ENCODE peak calls at places on chromosomes 6 and 20, in five cellular contexts. C is HCT116, A is colonic mucosa, T is breast epithelium, X is mucosa of descending colon. I is an unnamed sample.

GRCh38 chr20:53949319-53949839 is 121.0 kb downstream of the BCAS1 start:
- DNase-seq in C (no peak), A (no peak), T (no peak), X (peak; percentile 81), I (no peak)

GRCh38 chr6:53793318-53793975 is 1.4 kb upstream of the LRRC1 start:
- DNase-seq in C (peak; percentile 68), A (peak; percentile 79), T (peak; percentile 54), X (peak; percentile 65), I (peak; percentile 13)

GRCh38 chr20:8227293-8227692 is 95.2 kb downstream of the PLCB1 start:
- DNase-seq in C (no peak), A (no peak), T (no peak), X (no peak), I (no peak)

GRCh38 chr6:52116605-52116948 is 29.2 kb upstream of the PKHD1 start:
- DNase-seq in C (no peak), A (no peak), T (no peak), X (no peak), I (no peak)

GRCh38 chr20:10342152-10342551 is 91.9 kb downstream of the MKKS start:
- DNase-seq in C (no peak), A (no peak), T (no peak), X (no peak), I (no peak)

GRCh38 chr20:2859330-2860121 is 13.8 kb upstream of the PTPRA start:
- DNase-seq in C (no peak), A (no peak), T (no peak), X (no peak), I (no peak)

GRCh38 chr20:52749020-52749419 is 223.1 kb upstream of the TSHZ2 start:
- DNase-seq in C (no peak), A (no peak), T (no peak), X (no peak), I (no peak)

GRCh38 chr20:56211051-56211450 is 37.5 kb upstream of the MC3R start:
- DNase-seq in C (no peak), A (no peak), T (no peak), X (no peak), I (no peak)

GRCh38 chr6:165556116-165556843 is 106.8 kb downstream of the PDE10A start:
- DNase-seq in C (no peak), A (no peak), T (no peak), X (no peak), I (peak; percentile 35)

GRCh38 chr6:136249336-136249735 is 775 bp downstream of the MTFR2 start:
- DNase-seq in C (no peak), A (no peak), T (no peak), X (no peak), I (no peak)

GRCh38 chr20:38630727-38631126 is 29.1 kb downstream of the ARHGAP40 start:
- DNase-seq in C (peak; percentile 10), A (no peak), T (no peak), X (no peak), I (no peak)

DNA sequence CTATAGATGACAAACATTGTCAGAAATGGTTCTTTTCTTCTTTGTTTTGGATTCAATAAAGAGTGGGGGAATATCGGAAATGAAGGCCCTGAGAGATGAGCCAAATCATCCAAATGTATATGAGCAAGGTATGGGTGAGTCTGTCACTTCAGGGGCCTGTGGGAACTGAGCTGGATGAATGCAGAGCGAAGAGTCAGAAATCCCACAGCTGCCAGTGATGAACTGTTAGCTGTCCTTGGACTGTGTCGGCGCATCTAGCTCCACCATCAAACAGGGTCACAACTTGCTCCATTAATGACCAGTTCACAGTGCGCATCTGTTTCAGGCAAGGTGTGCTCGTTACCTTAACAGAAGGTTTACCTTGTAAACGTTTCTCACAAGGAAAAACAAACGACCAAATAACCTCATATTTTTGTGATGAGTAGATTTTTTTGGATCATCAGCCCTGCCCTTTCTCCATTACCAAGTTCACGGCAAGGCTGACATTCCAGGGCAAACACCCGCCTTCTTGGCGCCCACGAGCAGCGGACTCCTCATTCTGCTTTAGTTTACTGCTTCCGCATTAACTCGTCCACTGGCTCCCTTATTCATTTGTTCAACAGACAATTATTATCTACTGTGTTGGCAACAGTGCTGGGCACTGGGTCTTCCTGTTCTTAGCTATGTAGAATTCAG is 15.0 kb upstream of the CCN6 start:
- DNase-seq in C (no peak), A (no peak), T (no peak), X (no peak), I (no peak)
- H3K4me1 ChIP-seq in C (peaks cover 13% of the 10 kb centered on the region), A (no peaks in the 10 kb centered on the region), T (no peaks in the 10 kb centered on the region), X (no peaks in the 10 kb centered on the region), I (peaks cover 14% of the 10 kb centered on the region)

GRCh38 chr6:10535198-10535597 is 14.0 kb downstream of the GCNT2 start:
- DNase-seq in C (no peak), A (no peak), T (no peak), X (no peak), I (no peak)
- H3K4me1 ChIP-seq in C (no peaks in the 10 kb centered on the region), A (no peaks in the 10 kb centered on the region), T (no peaks in the 10 kb centered on the region), X (peaks cover 5% of the 10 kb centered on the region), I (peaks cover 3% of the 10 kb centered on the region)

DNA sequence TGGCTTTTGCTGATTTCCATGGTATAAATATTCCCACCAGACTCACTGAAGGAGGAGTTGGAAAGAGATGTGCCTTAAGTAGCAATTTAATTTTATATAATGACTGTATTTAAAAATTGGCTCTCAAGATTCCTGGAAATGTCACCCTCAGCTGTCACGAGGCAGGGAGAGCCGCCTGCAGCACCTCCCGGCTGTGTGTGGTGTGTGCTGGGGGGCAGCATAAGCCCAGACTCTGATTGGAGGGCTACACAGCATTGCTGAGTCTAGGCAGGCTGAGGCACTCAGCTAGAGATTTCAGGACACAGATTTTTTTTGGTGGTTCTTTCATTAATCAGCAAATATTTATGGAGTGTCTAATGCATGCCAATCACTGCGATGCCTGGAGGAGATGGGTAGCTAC is 40.5 kb upstream of the TMEM181 start:
- DNase-seq in C (no peak), A (no peak), T (no peak), X (no peak), I (no peak)
- H3K4me1 ChIP-seq in C (peaks cover 18% of the 10 kb centered on the region), A (peaks cover 8% of the 10 kb centered on the region), T (no peaks in the 10 kb centered on the region), X (peaks cover 9% of the 10 kb centered on the region), I (peaks cover 14% of the 10 kb centered on the region)

GRCh38 chr6:111844376-111844775 is 28.9 kb downstream of the FYN start:
- DNase-seq in C (no peak), A (no peak), T (no peak), X (no peak), I (no peak)

GRCh38 chr6:111846061-111846460 is 27.2 kb downstream of the FYN start:
- DNase-seq in C (no peak), A (no peak), T (no peak), X (no peak), I (no peak)

GRCh38 chr6:111845441-111845871 is 27.8 kb downstream of the FYN start:
- DNase-seq in C (no peak), A (no peak), T (no peak), X (no peak), I (no peak)

GRCh38 chr6:111843347-111844147 is 29.7 kb downstream of the FYN start:
- DNase-seq in C (no peak), A (no peak), T (no peak), X (peak; percentile 64), I (no peak)

GRCh38 chr6:111844921-111845320 is 28.3 kb downstream of the FYN start:
- DNase-seq in C (no peak), A (no peak), T (no peak), X (no peak), I (no peak)
- H3K4me1 ChIP-seq in C (no peaks in the 10 kb centered on the region), A (no peaks in the 10 kb centered on the region), T (no peaks in the 10 kb centered on the region), X (peaks cover 5% of the 10 kb centered on the region), I (no peaks in the 10 kb centered on the region)

GRCh38 chr20:51382986-51383821 is 159.3 kb downstream of the NFATC2 start:
- DNase-seq in C (no peak), A (peak; percentile 62), T (no peak), X (peak; percentile 75), I (no peak)
- H3K4me1 ChIP-seq in C (peaks cover 8% of the 10 kb centered on the region), A (no peaks in the 10 kb centered on the region), T (no peaks in the 10 kb centered on the region), X (peaks cover 2% of the 10 kb centered on the region), I (peaks cover 11% of the 10 kb centered on the region)

DNA sequence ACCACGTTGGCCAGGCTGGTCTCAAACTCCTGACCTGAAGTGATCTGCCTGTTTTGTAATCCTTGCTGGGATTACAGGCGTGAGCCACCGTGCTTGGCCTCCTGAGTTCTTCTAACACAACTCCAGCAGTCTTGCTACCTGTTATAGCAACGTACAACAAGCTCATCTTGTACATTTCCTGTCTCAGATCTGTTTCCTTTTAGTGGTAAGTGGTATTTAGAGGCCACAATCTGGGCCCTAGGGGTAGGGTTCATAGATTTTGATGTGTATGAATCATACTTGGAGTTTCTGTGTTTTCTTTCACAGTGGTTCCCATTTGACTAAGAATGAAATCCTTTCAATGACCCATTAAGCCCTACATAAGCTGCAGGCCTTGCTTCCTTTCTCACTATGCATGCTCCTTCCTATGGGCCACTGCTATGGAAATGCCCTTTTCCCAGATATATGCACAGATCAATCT is 27.1 kb upstream of the SYNCRIP start:
- DNase-seq in C (no peak), A (no peak), T (no peak), X (no peak), I (no peak)
- H3K4me1 ChIP-seq in C (peaks cover 40% of the 10 kb centered on the region), A (no peaks in the 10 kb centered on the region), T (peaks cover 2% of the 10 kb centered on the region), X (no peaks in the 10 kb centered on the region), I (peaks cover 7% of the 10 kb centered on the region)

GRCh38 chr6:13614926-13615801 is at the start of gene NOL7:
- DNase-seq in C (peak; percentile 95), A (peak; percentile 98), T (peak; percentile 98), X (peak; percentile 98), I (peak; percentile 86)

GRCh38 chr6:13611715-13612114 is 3.4 kb upstream of the NOL7 start:
- DNase-seq in C (no peak), A (no peak), T (no peak), X (no peak), I (no peak)

GRCh38 chr6:13615802-13616140 is 636 bp downstream of the NOL7 start:
- DNase-seq in C (no peak), A (peak; percentile 71), T (no peak), X (peak; percentile 79), I (no peak)

GRCh38 chr6:13613029-13613594 is 2.0 kb upstream of the NOL7 start:
- DNase-seq in C (no peak), A (no peak), T (no peak), X (no peak), I (no peak)

DNA sequence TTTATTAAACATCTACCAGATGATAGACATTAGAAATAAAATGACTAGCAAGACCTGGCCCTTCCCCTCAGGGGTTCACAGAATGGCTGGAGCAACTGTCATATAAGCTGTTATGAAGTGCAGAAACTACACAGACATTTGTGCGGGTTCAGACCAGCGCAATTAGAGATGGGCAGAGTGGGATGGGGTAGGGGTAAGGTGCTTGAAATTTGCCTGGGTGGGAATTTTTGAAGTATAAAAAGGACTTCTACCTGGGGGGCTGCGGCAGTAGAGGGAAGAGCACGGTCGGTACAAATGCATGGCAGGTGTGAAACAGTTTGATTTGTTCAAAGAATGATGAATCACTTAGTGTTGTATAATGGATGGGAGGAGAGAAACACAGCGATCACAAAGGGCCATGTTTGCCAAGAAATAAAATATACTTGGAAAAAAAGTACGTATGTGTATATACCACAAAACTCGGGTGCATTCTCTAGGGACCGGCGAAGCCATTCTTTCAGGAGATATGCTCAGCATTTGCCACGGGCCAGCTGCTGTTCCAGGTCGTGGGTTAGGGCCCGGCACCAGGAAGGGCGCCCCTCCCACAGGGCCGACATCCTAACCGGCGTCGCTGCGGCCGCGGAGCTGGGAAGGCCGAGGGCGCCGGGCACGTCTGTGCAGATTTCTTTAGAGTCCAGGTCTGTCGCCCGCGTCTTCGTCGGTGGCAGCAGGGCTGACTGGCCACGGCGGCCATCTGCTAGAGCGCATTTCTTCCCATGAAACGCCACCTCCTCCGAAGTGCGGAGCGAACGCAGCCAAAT is 809 bp upstream of the NOL7 start:
- DNase-seq in C (no peak), A (peak; percentile 58), T (peak; percentile 60), X (peak; percentile 76), I (no peak)
- H3K4me1 ChIP-seq in C (peaks cover 23% of the 10 kb centered on the region), A (peaks cover 7% of the 10 kb centered on the region), T (peaks cover 16% of the 10 kb centered on the region), X (peaks cover 19% of the 10 kb centered on the region), I (peaks cover 17% of the 10 kb centered on the region)